ENCODE peak calls at places on chromosomes 7 and 10, in seven cellular contexts. O, E, Z, F, W, V and D are unnamed samples.

GRCh38 chr10:116861796-116862195 is 12.5 kb downstream of the ENO4 start:
- DNase-seq in O (no peak), E (no peak), Z (no peak), F (no peak), W (no peak), V (no peak), D (no peak)

GRCh38 chr10:34920578-34920977 is 105.5 kb upstream of the PARD3 start:
- DNase-seq in O (no peak), E (no peak), Z (no peak), F (no peak), W (no peak), V (no peak), D (no peak)

GRCh38 chr10:71770789-71771188 is 2.5 kb downstream of the VSIR start:
- DNase-seq in O (no peak), E (no peak), Z (no peak), F (peak; percentile 83), W (no peak), V (no peak), D (no peak)

GRCh38 chr7:121576148-121576921 is 180.2 kb upstream of the FAM3C start:
- DNase-seq in O (no peak), E (no peak), Z (no peak), F (no peak), W (no peak), V (no peak), D (no peak)

GRCh38 chr7:97819161-97819560 is 53.0 kb downstream of the ASNS start:
- DNase-seq in O (no peak), E (no peak), Z (no peak), F (no peak), W (no peak), V (no peak), D (no peak)

GRCh38 chr7:132117181-132117580 is 459.1 kb downstream of the PLXNA4 start:
- DNase-seq in O (peak; percentile 97), E (peak; percentile 27), Z (no peak), F (no peak), W (no peak), V (no peak), D (no peak)

GRCh38 chr7:50217961-50218360 is 86.6 kb upstream of the IKZF1 start:
- DNase-seq in O (no peak), E (no peak), Z (no peak), F (no peak), W (no peak), V (no peak), D (no peak)

GRCh38 chr7:45595809-45596664 is 21.9 kb downstream of the ADCY1 start:
- DNase-seq in O (no peak), E (no peak), Z (no peak), F (no peak), W (no peak), V (peak; percentile 51), D (peak; percentile 68)

GRCh38 chr7:16915405-16915804 is 33.6 kb upstream of the AGR3 start:
- DNase-seq in O (no peak), E (no peak), Z (no peak), F (no peak), W (no peak), V (no peak), D (no peak)

GRCh38 chr10:52071814-52072213 is 242.3 kb upstream of the DKK1 start:
- DNase-seq in O (no peak), E (no peak), Z (no peak), F (no peak), W (no peak), V (no peak), D (no peak)

GRCh38 chr7:151814400-151814914 is 62.5 kb downstream of the PRKAG2 start:
- DNase-seq in O (no peak), E (no peak), Z (no peak), F (no peak), W (no peak), V (no peak), D (no peak)

GRCh38 chr10:60883187-60883586 is 60.8 kb downstream of the RHOBTB1 start:
- DNase-seq in O (peak; percentile 21), E (peak; percentile 37), Z (no peak), F (no peak), W (no peak), V (no peak), D (no peak)

GRCh38 chr7:99219185-99219767 is 11.4 kb upstream of the KPNA7 start:
- DNase-seq in O (no peak), E (peak; percentile 24), Z (no peak), F (no peak), W (no peak), V (no peak), D (peak; percentile 11)

GRCh38 chr10:61475449-61475873 is 22.3 kb upstream of the TMEM26 start:
- DNase-seq in O (no peak), E (no peak), Z (no peak), F (no peak), W (no peak), V (no peak), D (no peak)

GRCh38 chr7:19442016-19442785 is 266.6 kb downstream of the POLR1F start:
- DNase-seq in O (peak; percentile 3), E (peak; percentile 60), Z (no peak), F (no peak), W (no peak), V (no peak), D (no peak)

GRCh38 chr7:151231080-151231479 is 1.2 kb upstream of the CHPF2 start:
- DNase-seq in O (no peak), E (no peak), Z (no peak), F (no peak), W (no peak), V (no peak), D (no peak)

GRCh38 chr7:121446526-121446925 is 50.4 kb upstream of the FAM3C start:
- DNase-seq in O (no peak), E (peak; percentile 28), Z (no peak), F (no peak), W (no peak), V (no peak), D (no peak)

GRCh38 chr10:114624941-114625780 is 32.9 kb downstream of the ABLIM1 start:
- DNase-seq in O (no peak), E (no peak), Z (no peak), F (no peak), W (no peak), V (no peak), D (no peak)

GRCh38 chr10:4721994-4722753 is 103.8 kb upstream of the AKR1E2 start:
- DNase-seq in O (no peak), E (peak; percentile 33), Z (no peak), F (no peak), W (no peak), V (no peak), D (no peak)

GRCh38 chr10:6593140-6593740 is 13.2 kb upstream of the PRKCQ start:
- DNase-seq in O (no peak), E (no peak), Z (peak; percentile 49), F (no peak), W (no peak), V (peak; percentile 73), D (no peak)

GRCh38 chr10:66627156-66627555 is 298.7 kb upstream of the LRRTM3 start:
- DNase-seq in O (peak; percentile 5), E (peak; percentile 26), Z (no peak), F (no peak), W (no peak), V (no peak), D (no peak)